ENCODE peak calls at places on chromosomes 2 and 18, in seven cellular contexts. I, E, Y, P, H, D and W are unnamed samples. For H3K27me3, the result is how much of the 10 kb centered on the place peaks cover.

GRCh38 chr18:76459687-76460350 is 35.2 kb downstream of the ZNF516 start:
- DNase-seq in D (no peak), I (no peak), P (peak), E (peak), H (no peak), Y (peak), W (no peak)

GRCh38 chr2:85996591-85996990 is 107.8 kb upstream of the ST3GAL5 start:
- DNase-seq in E (peak), H (no peak), P (no peak), Y (no peak), I (no peak), D (no peak), W (no peak)

GRCh38 chr2:237630216-237631000 is 3.0 kb downstream of the LRRFIP1 start:
- DNase-seq in Y (no peak), H (no peak), D (no peak), I (no peak), E (no peak), P (no peak), W (peak)

GRCh38 chr2:99451280-99451679 is 38.5 kb downstream of the REV1 start:
- DNase-seq in H (no peak), I (no peak), D (no peak), E (no peak), P (no peak), Y (no peak), W (no peak)

GRCh38 chr18:50284226-50284885 is 3.0 kb upstream of the MBD1 start:
- DNase-seq in I (no peak), H (no peak), Y (peak), E (no peak), D (no peak), P (no peak), W (no peak)

GRCh38 chr2:147424766-147425165 is 420.1 kb upstream of the ACVR2A start:
- DNase-seq in E (no peak), I (no peak), P (no peak), H (no peak), Y (no peak), D (no peak), W (no peak)

GRCh38 chr2:192151848-192152247 is 42.9 kb downstream of the TMEFF2 start:
- DNase-seq in I (no peak), P (peak), Y (no peak), E (no peak), H (no peak), D (no peak), W (no peak)

GRCh38 chr2:135227386-135227785 is 175.3 kb downstream of the RAB3GAP1 start:
- DNase-seq in E (no peak), D (no peak), Y (no peak), P (no peak), I (no peak), H (no peak), W (no peak)

GRCh38 chr2:234818937-234819336 is 132.9 kb upstream of the SH3BP4 start:
- DNase-seq in P (no peak), H (no peak), E (no peak), Y (no peak), D (no peak), I (no peak), W (no peak)

GRCh38 chr2:136118819-136119716 is 1.1 kb upstream of the CXCR4 start:
- DNase-seq in D (peak), H (peak), P (no peak), I (peak), Y (peak), E (peak), W (peak)

GRCh38 chr2:20207051-20207450 is 17.9 kb downstream of the SDC1 start:
- DNase-seq in D (no peak), I (no peak), E (no peak), P (no peak), H (no peak), Y (peak), W (no peak)

GRCh38 chr18:48781041-48781989 is 169.4 kb downstream of the SMAD7 start:
- DNase-seq in H (peak), E (peak), Y (peak), D (no peak), P (peak), I (peak), W (no peak)

GRCh38 chr2:31192396-31193065 is 24.8 kb downstream of the CAPN14 start:
- DNase-seq in E (no peak), P (no peak), I (no peak), D (no peak), Y (no peak), H (no peak), W (no peak)

GRCh38 chr2:231752056-231752455 is 29.0 kb downstream of the PDE6D start:
- DNase-seq in H (no peak), P (no peak), Y (no peak), E (no peak), I (no peak), D (no peak), W (no peak)

GRCh38 chr2:241702405-241703127 is 727 bp downstream of the ING5 start:
- DNase-seq in D (peak), P (peak), Y (peak), I (peak), E (peak), H (peak), W (peak)

GRCh38 chr2:43458002-43458628 is 137.7 kb downstream of the THADA start:
- DNase-seq in P (peak), D (no peak), I (no peak), H (no peak), Y (no peak), E (no peak), W (no peak)

GRCh38 chr2:171999125-171999524 is 628 bp upstream of the METAP1D start:
- DNase-seq in P (no peak), I (no peak), Y (no peak), E (no peak), D (no peak), H (no peak), W (no peak)

GRCh38 chr2:40680547-40680946 is 228.7 kb upstream of the SLC8A1 start:
- DNase-seq in P (no peak), Y (no peak), D (no peak), H (no peak), E (no peak), I (no peak), W (no peak)

GRCh38 chr2:64988420-64989125 is 626 bp upstream of the SLC1A4 start:
- DNase-seq in D (peak), H (peak), Y (no peak), P (peak), E (peak), I (peak), W (peak)

GRCh38 chr2:108585446-108585845 is 51.2 kb downstream of the LIMS1 start:
- DNase-seq in H (no peak), I (no peak), D (no peak), E (no peak), Y (no peak), P (no peak), W (no peak)

GRCh38 chr2:112692496-112692911 is 28.3 kb upstream of the NT5DC4 start:
- DNase-seq in D (no peak), P (peak), Y (no peak), I (no peak), E (peak), H (no peak), W (peak)

GRCh38 chr18:52334307-52334706 is 5.7 kb upstream of the DCC start:
- DNase-seq in I (no peak), Y (no peak), H (no peak), E (no peak), P (no peak), D (no peak), W (no peak)

GRCh38 chr18:52339891-52340371 is at the start of gene DCC:
- DNase-seq in P (peak), H (peak), Y (peak), E (peak), I (peak), D (no peak), W (peak)

GRCh38 chr18:52334896-52335295 is 5.1 kb upstream of the DCC start:
- DNase-seq in Y (no peak), P (peak), I (no peak), D (no peak), H (no peak), E (no peak), W (no peak)

GRCh38 chr18:52333860-52334259 is 6.1 kb upstream of the DCC start:
- DNase-seq in Y (no peak), I (no peak), E (no peak), D (no peak), P (no peak), H (no peak), W (no peak)

DNA sequence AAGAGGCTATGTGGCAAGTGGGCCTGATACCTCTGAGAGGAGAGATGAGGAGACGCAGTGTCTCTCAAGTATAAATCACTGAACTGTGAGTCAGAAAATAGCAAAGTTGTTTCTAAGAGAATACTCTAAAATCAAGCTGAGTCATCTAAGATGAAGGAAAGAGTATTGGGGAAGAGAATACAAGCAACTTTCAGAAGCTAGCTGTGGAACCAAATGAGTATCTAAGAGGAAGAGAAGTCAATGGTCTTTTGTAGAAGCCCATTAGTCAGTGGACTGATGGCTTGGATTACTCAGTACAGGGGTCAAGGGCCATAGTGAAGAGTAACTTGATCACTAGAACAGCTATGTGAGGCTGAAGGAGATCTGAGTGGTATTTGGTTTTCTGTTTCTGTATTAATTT is 2.7 kb upstream of the DCC start:
- DNase-seq in E (no peak), Y (no peak), D (no peak), P (peak), H (no peak), I (no peak), W (no peak)
- H3K27me3 ChIP-seq in E (under half), Y (under half), D (under half), P (under half), H (under half), I (under half), W (under half)

GRCh38 chr2:2739231-2739795 is 408.2 kb upstream of the MYT1L start:
- DNase-seq in H (no peak), P (no peak), E (no peak), I (no peak), Y (no peak), D (no peak), W (no peak)

GRCh38 chr2:2743164-2743571 is 412.1 kb upstream of the MYT1L start:
- DNase-seq in I (peak), H (no peak), D (no peak), P (peak), E (peak), Y (no peak), W (no peak)

GRCh38 chr2:2740238-2740775 is 409.2 kb upstream of the MYT1L start:
- DNase-seq in E (no peak), H (no peak), I (no peak), P (no peak), D (no peak), Y (no peak), W (no peak)

GRCh38 chr2:2744958-2745715 is 414.1 kb upstream of the MYT1L start:
- DNase-seq in D (no peak), I (no peak), P (no peak), H (no peak), E (no peak), Y (no peak), W (no peak)

GRCh38 chr2:2742745-2743144 is 411.7 kb upstream of the MYT1L start:
- DNase-seq in E (no peak), I (no peak), P (no peak), Y (no peak), D (no peak), H (no peak), W (no peak)
- H3K27me3 ChIP-seq in E (under half), I (under half), P (under half), Y (under half), D (under half), H (under half), W (under half)

GRCh38 chr18:11676867-11677266 is 12.2 kb upstream of the GNAL start:
- DNase-seq in P (peak), I (no peak), E (no peak), Y (no peak), D (no peak), H (no peak), W (no peak)
- H3K27me3 ChIP-seq in P (under half), I (under half), E (under half), Y (under half), D (half or more), H (under half), W (under half)

GRCh38 chr18:59649575-59649974 is 47.6 kb downstream of the CCBE1 start:
- DNase-seq in I (no peak), E (no peak), P (no peak), H (no peak), Y (no peak), D (no peak), W (no peak)
- H3K27me3 ChIP-seq in I (under half), E (under half), P (under half), H (under half), Y (under half), D (under half), W (under half)

GRCh38 chr2:176128172-176129012 is 1.1 kb upstream of the HOXD8 start:
- DNase-seq in H (no peak), E (peak), I (no peak), P (no peak), D (no peak), Y (no peak), W (peak)
- H3K27me3 ChIP-seq in H (under half), E (half or more), I (half or more), P (half or more), D (half or more), Y (under half), W (half or more)

DNA sequence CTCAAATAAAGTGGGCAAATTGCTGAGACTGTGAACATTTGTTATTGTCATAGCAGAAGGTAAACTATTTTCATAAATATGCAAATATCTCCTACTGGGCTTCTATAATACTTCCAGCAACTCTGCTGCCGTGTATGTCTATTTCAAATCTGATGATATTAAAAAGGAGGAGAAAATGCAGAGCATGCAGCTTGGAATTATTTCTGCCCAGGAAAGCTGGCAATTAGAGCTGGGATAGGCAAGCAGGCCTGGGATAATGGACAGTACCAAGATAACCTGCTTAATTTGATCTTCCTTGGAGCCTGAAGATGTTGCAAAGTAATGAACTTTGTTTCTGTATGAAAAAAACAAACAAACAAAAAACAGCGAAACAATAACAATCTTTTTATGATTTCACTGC is 72.8 kb downstream of the HNMT start:
- DNase-seq in D (no peak), H (no peak), E (no peak), Y (no peak), I (no peak), P (no peak), W (no peak)
- H3K27me3 ChIP-seq in D (under half), H (under half), E (under half), Y (under half), I (under half), P (under half), W (under half)